ENCODE peak calls at places on chromosome 3, in six cellular contexts. One of them, this sample, is unnamed.

GRCh38 chr3:124266517-124266916 is 274.6 kb upstream of the ROPN1 start:
- DNase-seq in fibroblast of villous mesenchyme: peak
- DNase-seq in pancreas: no peak
- DNase-seq in fibroblast of the aortic adventitia: no peak
- DNase-seq in Peyer's patch: no peak
- DNase-seq in tibial artery: no peak
- DNase-seq in this sample: peak

GRCh38 chr3:8954938-8955763 is 8.1 kb downstream of the RAD18 start:
- DNase-seq in fibroblast of villous mesenchyme: peak
- DNase-seq in Peyer's patch: no peak
- DNase-seq in fibroblast of the aortic adventitia: peak
- DNase-seq in tibial artery: no peak
- DNase-seq in pancreas: no peak
- DNase-seq in this sample: peak

GRCh38 chr3:184156522-184156955 is 1.4 kb downstream of the DVL3 start:
- DNase-seq in fibroblast of the aortic adventitia: peak
- DNase-seq in Peyer's patch: no peak
- DNase-seq in pancreas: peak
- DNase-seq in tibial artery: peak
- DNase-seq in fibroblast of villous mesenchyme: peak
- DNase-seq in this sample: peak

GRCh38 chr3:177136715-177137114 is 60.6 kb downstream of the TBL1XR1 start:
- DNase-seq in fibroblast of villous mesenchyme: no peak
- DNase-seq in tibial artery: no peak
- DNase-seq in fibroblast of the aortic adventitia: no peak
- DNase-seq in pancreas: no peak
- DNase-seq in Peyer's patch: no peak
- DNase-seq in this sample: no peak

GRCh38 chr3:36907911-36908646 is 36.8 kb downstream of the TRANK1 start:
- DNase-seq in fibroblast of the aortic adventitia: peak
- DNase-seq in tibial artery: peak
- DNase-seq in Peyer's patch: peak
- DNase-seq in pancreas: peak
- DNase-seq in fibroblast of villous mesenchyme: peak
- DNase-seq in this sample: peak

GRCh38 chr3:175456496-175456895 is 597.4 kb downstream of the NAALADL2 start:
- DNase-seq in tibial artery: no peak
- DNase-seq in pancreas: no peak
- DNase-seq in Peyer's patch: no peak
- DNase-seq in fibroblast of the aortic adventitia: peak
- DNase-seq in fibroblast of villous mesenchyme: peak
- DNase-seq in this sample: peak

GRCh38 chr3:16794251-16794650 is 90.5 kb upstream of the PLCL2 start:
- DNase-seq in Peyer's patch: no peak
- DNase-seq in tibial artery: no peak
- DNase-seq in fibroblast of villous mesenchyme: no peak
- DNase-seq in pancreas: no peak
- DNase-seq in fibroblast of the aortic adventitia: no peak
- DNase-seq in this sample: no peak

GRCh38 chr3:184332370-184333090 is 4.9 kb upstream of the FAM131A start:
- DNase-seq in tibial artery: no peak
- DNase-seq in pancreas: no peak
- DNase-seq in fibroblast of the aortic adventitia: peak
- DNase-seq in fibroblast of villous mesenchyme: peak
- DNase-seq in Peyer's patch: no peak
- DNase-seq in this sample: peak

GRCh38 chr3:38354588-38355344 is 8.2 kb downstream of the XYLB start:
- DNase-seq in Peyer's patch: no peak
- DNase-seq in fibroblast of the aortic adventitia: peak
- DNase-seq in tibial artery: no peak
- DNase-seq in fibroblast of villous mesenchyme: peak
- DNase-seq in pancreas: no peak
- DNase-seq in this sample: peak

GRCh38 chr3:124041553-124041952 is 49.6 kb upstream of the ROPN1 start:
- DNase-seq in Peyer's patch: no peak
- DNase-seq in pancreas: no peak
- DNase-seq in fibroblast of the aortic adventitia: no peak
- DNase-seq in fibroblast of villous mesenchyme: no peak
- DNase-seq in tibial artery: no peak
- DNase-seq in this sample: no peak

GRCh38 chr3:161423911-161424522 is 52.7 kb upstream of the SPTSSB start:
- DNase-seq in Peyer's patch: no peak
- DNase-seq in tibial artery: no peak
- DNase-seq in pancreas: no peak
- DNase-seq in fibroblast of villous mesenchyme: peak
- DNase-seq in fibroblast of the aortic adventitia: peak
- DNase-seq in this sample: peak

GRCh38 chr3:23157331-23157730 is 45.8 kb upstream of the UBE2E2 start:
- DNase-seq in fibroblast of the aortic adventitia: no peak
- DNase-seq in fibroblast of villous mesenchyme: no peak
- DNase-seq in tibial artery: no peak
- DNase-seq in pancreas: no peak
- DNase-seq in Peyer's patch: no peak
- DNase-seq in this sample: no peak

GRCh38 chr3:62874398-62875102 is 666 bp downstream of the CADPS start:
- DNase-seq in tibial artery: no peak
- DNase-seq in pancreas: peak
- DNase-seq in fibroblast of villous mesenchyme: no peak
- DNase-seq in Peyer's patch: no peak
- DNase-seq in fibroblast of the aortic adventitia: no peak
- DNase-seq in this sample: no peak

GRCh38 chr3:37526511-37526910 is 335.2 kb upstream of the CTDSPL start:
- DNase-seq in Peyer's patch: no peak
- DNase-seq in fibroblast of villous mesenchyme: peak
- DNase-seq in tibial artery: peak
- DNase-seq in fibroblast of the aortic adventitia: peak
- DNase-seq in pancreas: no peak
- DNase-seq in this sample: peak

GRCh38 chr3:71693641-71694040 is 31.6 kb downstream of the EIF4E3 start:
- DNase-seq in tibial artery: no peak
- DNase-seq in fibroblast of the aortic adventitia: no peak
- DNase-seq in Peyer's patch: no peak
- DNase-seq in pancreas: peak
- DNase-seq in fibroblast of villous mesenchyme: peak
- DNase-seq in this sample: no peak

GRCh38 chr3:190552969-190553759 is 39.3 kb downstream of the IL1RAP start:
- DNase-seq in Peyer's patch: no peak
- DNase-seq in fibroblast of villous mesenchyme: no peak
- DNase-seq in tibial artery: no peak
- DNase-seq in pancreas: no peak
- DNase-seq in fibroblast of the aortic adventitia: no peak
- DNase-seq in this sample: no peak

GRCh38 chr3:48598323-48599076 is 3.4 kb upstream of the COL7A1 start:
- DNase-seq in Peyer's patch: no peak
- DNase-seq in fibroblast of the aortic adventitia: peak
- DNase-seq in pancreas: no peak
- DNase-seq in fibroblast of villous mesenchyme: peak
- DNase-seq in tibial artery: peak
- DNase-seq in this sample: peak

GRCh38 chr3:50627407-50628051 is 10.6 kb downstream of the MAPKAPK3 start:
- DNase-seq in fibroblast of the aortic adventitia: peak
- DNase-seq in pancreas: no peak
- DNase-seq in tibial artery: no peak
- DNase-seq in Peyer's patch: no peak
- DNase-seq in fibroblast of villous mesenchyme: peak
- DNase-seq in this sample: peak

GRCh38 chr3:160968731-160969130 is 136.4 kb downstream of the B3GALNT1 start:
- DNase-seq in tibial artery: no peak
- DNase-seq in Peyer's patch: no peak
- DNase-seq in pancreas: no peak
- DNase-seq in fibroblast of villous mesenchyme: no peak
- DNase-seq in fibroblast of the aortic adventitia: peak
- DNase-seq in this sample: peak

GRCh38 chr3:128665362-128666021 is 14.9 kb upstream of the RPN1 start:
- DNase-seq in fibroblast of villous mesenchyme: peak
- DNase-seq in pancreas: no peak
- DNase-seq in tibial artery: no peak
- DNase-seq in fibroblast of the aortic adventitia: peak
- DNase-seq in Peyer's patch: no peak
- DNase-seq in this sample: peak
- TF ChIP-seq CTCF in fibroblast of villous mesenchyme: peak
- TF ChIP-seq CTCF in pancreas: no peak
- TF ChIP-seq CTCF in tibial artery: no peak
- TF ChIP-seq CTCF in fibroblast of the aortic adventitia: peak
- TF ChIP-seq CTCF in Peyer's patch: no peak
- TF ChIP-seq CTCF in this sample: no peak

DNA sequence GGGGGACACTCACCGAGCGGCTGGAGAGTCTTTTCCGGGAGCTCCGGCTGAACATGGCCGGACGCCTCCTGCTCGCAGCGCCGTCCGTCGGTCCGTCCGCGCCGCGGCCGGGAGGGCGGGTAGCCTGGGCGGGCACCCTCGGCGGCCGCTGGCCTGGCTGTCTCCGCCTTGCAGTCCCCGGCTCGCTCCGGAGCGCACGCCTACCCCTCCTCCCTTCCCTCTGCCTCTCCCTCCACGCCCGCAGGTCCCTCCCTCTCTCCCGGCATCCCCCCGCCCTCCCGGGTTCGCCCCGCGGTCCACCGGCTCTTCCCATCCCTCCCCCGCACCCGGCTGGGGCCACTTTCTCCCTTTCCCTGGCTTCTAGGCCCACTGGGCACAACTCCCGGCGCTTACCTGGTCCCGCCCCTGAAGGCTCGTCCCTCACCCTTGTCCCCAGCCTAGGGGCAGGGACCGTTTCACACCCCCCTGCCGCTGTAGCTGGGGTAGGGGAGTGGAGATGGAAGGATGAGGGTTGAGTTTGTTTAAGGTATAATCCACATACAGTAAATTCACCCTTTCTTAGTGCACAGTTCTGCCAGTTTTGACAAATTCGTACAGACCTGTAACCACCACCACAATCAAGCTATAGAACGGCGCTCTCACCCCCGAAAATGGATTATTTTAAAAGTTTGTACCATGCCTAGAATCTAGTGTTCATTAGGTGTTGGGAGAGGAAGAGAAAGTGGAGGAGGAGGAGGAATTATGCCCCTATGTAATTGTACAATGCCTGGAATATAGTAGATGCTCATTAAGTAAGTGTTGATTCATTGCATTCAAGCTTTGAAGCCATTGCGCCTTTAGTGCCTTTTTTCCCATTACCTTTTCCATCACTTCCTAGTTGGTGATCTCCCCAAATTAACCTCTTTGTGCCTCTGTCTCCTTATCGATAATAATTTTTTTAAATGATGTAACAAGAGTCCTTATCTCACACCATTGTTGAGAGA is 220.3 kb upstream of the PRICKLE2 start:
- DNase-seq in pancreas: peak
- DNase-seq in fibroblast of the aortic adventitia: no peak
- DNase-seq in Peyer's patch: no peak
- DNase-seq in fibroblast of villous mesenchyme: peak
- DNase-seq in tibial artery: no peak
- DNase-seq in this sample: peak
- H3K4me3 ChIP-seq in pancreas: peak
- H3K4me3 ChIP-seq in fibroblast of the aortic adventitia: peak
- H3K4me3 ChIP-seq in Peyer's patch: peak
- H3K4me3 ChIP-seq in fibroblast of villous mesenchyme: peak
- H3K4me3 ChIP-seq in tibial artery: peak
- H3K4me3 ChIP-seq in this sample: peak

GRCh38 chr3:196179380-196180308 is 31.6 kb downstream of the ZDHHC19 start:
- DNase-seq in pancreas: no peak
- DNase-seq in fibroblast of villous mesenchyme: no peak
- DNase-seq in Peyer's patch: peak
- DNase-seq in fibroblast of the aortic adventitia: peak
- DNase-seq in tibial artery: no peak
- DNase-seq in this sample: peak
- TF ChIP-seq CTCF in pancreas: no peak
- TF ChIP-seq CTCF in fibroblast of villous mesenchyme: no peak
- TF ChIP-seq CTCF in Peyer's patch: no peak
- TF ChIP-seq CTCF in fibroblast of the aortic adventitia: no peak
- TF ChIP-seq CTCF in tibial artery: no peak
- TF ChIP-seq CTCF in this sample: no peak

DNA sequence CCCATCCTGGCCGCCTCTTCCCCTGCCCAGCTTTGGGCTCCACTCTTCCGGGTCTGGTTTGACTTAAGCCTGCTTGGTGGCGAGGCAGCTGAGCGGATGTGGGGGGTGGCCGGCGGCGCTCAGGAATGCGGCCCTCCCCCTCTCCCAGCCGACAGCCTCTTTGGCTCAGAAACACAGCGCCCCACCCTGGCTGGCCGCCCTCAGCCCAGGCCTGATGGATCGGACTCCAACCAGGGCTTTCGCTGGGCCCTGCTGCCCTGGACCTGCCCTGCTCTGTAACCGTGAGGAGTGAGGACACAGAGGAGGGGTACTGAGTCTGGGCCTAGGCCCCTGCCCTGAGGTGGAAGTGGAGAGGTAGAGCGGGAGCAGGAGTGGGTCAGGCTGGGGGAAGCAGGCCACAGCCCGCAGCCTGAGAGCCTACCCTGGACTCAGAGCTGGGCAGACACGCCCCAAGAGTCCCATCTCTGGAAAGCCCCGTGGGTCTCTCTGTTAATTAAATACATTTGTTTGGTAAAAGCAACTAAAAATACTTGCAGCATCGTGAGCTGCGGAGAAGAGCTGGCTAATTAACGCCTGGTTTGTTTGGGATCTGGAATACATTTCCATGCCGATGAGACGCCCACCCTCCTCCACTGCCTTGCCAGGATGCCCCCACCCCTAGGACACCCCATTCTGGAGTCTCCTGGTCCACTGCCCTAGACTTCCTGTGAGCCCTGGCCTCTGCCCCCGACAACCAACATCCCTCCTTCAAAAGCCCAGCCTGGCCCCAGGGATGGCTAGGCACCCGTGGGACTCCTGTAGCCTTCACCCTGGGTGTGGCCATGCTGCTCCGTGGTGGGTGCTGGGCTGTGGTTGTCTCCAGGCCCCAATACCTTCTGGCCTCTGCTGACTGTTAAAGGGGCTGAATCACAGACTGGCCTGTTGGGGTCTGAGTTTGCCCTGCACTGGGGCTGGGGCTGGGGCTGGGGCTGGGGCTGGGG is 19.6 kb downstream of the PLXNA1 start:
- DNase-seq in fibroblast of the aortic adventitia: peak
- DNase-seq in pancreas: peak
- DNase-seq in tibial artery: peak
- DNase-seq in fibroblast of villous mesenchyme: peak
- DNase-seq in Peyer's patch: peak
- DNase-seq in this sample: peak
- H3K4me3 ChIP-seq in fibroblast of the aortic adventitia: peak
- H3K4me3 ChIP-seq in pancreas: no peak
- H3K4me3 ChIP-seq in tibial artery: peak
- H3K4me3 ChIP-seq in fibroblast of villous mesenchyme: peak
- H3K4me3 ChIP-seq in Peyer's patch: no peak
- H3K4me3 ChIP-seq in this sample: no peak

GRCh38 chr3:174122411-174122810 is 724.9 kb downstream of the NLGN1 start:
- DNase-seq in tibial artery: no peak
- DNase-seq in Peyer's patch: no peak
- DNase-seq in fibroblast of villous mesenchyme: no peak
- DNase-seq in pancreas: no peak
- DNase-seq in fibroblast of the aortic adventitia: no peak
- DNase-seq in this sample: no peak
- TF ChIP-seq CTCF in tibial artery: no peak
- TF ChIP-seq CTCF in Peyer's patch: no peak
- TF ChIP-seq CTCF in fibroblast of villous mesenchyme: no peak
- TF ChIP-seq CTCF in pancreas: no peak
- TF ChIP-seq CTCF in fibroblast of the aortic adventitia: no peak
- TF ChIP-seq CTCF in this sample: no peak

GRCh38 chr3:159911664-159912037 is 77.0 kb upstream of the IL12A start:
- DNase-seq in pancreas: no peak
- DNase-seq in tibial artery: no peak
- DNase-seq in fibroblast of the aortic adventitia: no peak
- DNase-seq in fibroblast of villous mesenchyme: no peak
- DNase-seq in Peyer's patch: no peak
- DNase-seq in this sample: no peak
- H3K4me3 ChIP-seq in pancreas: no peak
- H3K4me3 ChIP-seq in tibial artery: peak
- H3K4me3 ChIP-seq in fibroblast of the aortic adventitia: no peak
- H3K4me3 ChIP-seq in fibroblast of villous mesenchyme: no peak
- H3K4me3 ChIP-seq in Peyer's patch: peak
- H3K4me3 ChIP-seq in this sample: no peak

GRCh38 chr3:52298147-52299098 is 10.8 kb downstream of the GLYCTK start:
- DNase-seq in fibroblast of the aortic adventitia: no peak
- DNase-seq in tibial artery: no peak
- DNase-seq in pancreas: no peak
- DNase-seq in fibroblast of villous mesenchyme: no peak
- DNase-seq in Peyer's patch: no peak
- DNase-seq in this sample: no peak
- TF ChIP-seq CTCF in fibroblast of the aortic adventitia: no peak
- TF ChIP-seq CTCF in tibial artery: no peak
- TF ChIP-seq CTCF in pancreas: no peak
- TF ChIP-seq CTCF in fibroblast of villous mesenchyme: no peak
- TF ChIP-seq CTCF in Peyer's patch: no peak
- TF ChIP-seq CTCF in this sample: no peak

This sample was measured in fibroblast of pulmonary artery.